ENCODE peak calls at places on chromosome 16, in six cellular contexts. One of them, this sample, is unnamed.

GRCh38 chr16:11328172-11329079 is 16.8 kb upstream of the RMI2 start:
- DNase-seq in IMR-90: peak; percentile 97
- DNase-seq in body of pancreas: peak; percentile 37
- DNase-seq in aorta: no peak
- DNase-seq in spleen: peak; percentile 85
- DNase-seq in esophagus muscularis mucosa: peak; percentile 95
- DNase-seq in this sample: no peak

GRCh38 chr16:81873843-81874752 is 95.0 kb downstream of the PLCG2 start:
- DNase-seq in spleen: peak; percentile 88
- DNase-seq in body of pancreas: peak; percentile 77
- DNase-seq in IMR-90: peak; percentile 24
- DNase-seq in aorta: no peak
- DNase-seq in esophagus muscularis mucosa: no peak
- DNase-seq in this sample: no peak

GRCh38 chr16:3907586-3907985 is 27.1 kb upstream of the CREBBP start:
- DNase-seq in IMR-90: no peak
- DNase-seq in spleen: peak; percentile 20
- DNase-seq in esophagus muscularis mucosa: no peak
- DNase-seq in aorta: peak; percentile 20
- DNase-seq in body of pancreas: no peak
- DNase-seq in this sample: no peak

GRCh38 chr16:65521685-65522338 is 399.9 kb upstream of the CDH11 start:
- DNase-seq in IMR-90: no peak
- DNase-seq in spleen: no peak
- DNase-seq in body of pancreas: no peak
- DNase-seq in esophagus muscularis mucosa: no peak
- DNase-seq in aorta: no peak
- DNase-seq in this sample: no peak

GRCh38 chr16:56603589-56603988 is 4.8 kb upstream of the MT2A start:
- DNase-seq in body of pancreas: peak; percentile 66
- DNase-seq in aorta: no peak
- DNase-seq in esophagus muscularis mucosa: no peak
- DNase-seq in spleen: no peak
- DNase-seq in IMR-90: peak; percentile 53
- DNase-seq in this sample: peak; percentile 67

GRCh38 chr16:66634527-66635196 is 30.2 kb downstream of the CMTM3 start:
- DNase-seq in body of pancreas: no peak
- DNase-seq in spleen: no peak
- DNase-seq in aorta: no peak
- DNase-seq in esophagus muscularis mucosa: no peak
- DNase-seq in IMR-90: no peak
- DNase-seq in this sample: no peak

GRCh38 chr16:74608944-74609343 is 2.0 kb upstream of the GLG1 start:
- DNase-seq in IMR-90: no peak
- DNase-seq in esophagus muscularis mucosa: no peak
- DNase-seq in aorta: no peak
- DNase-seq in spleen: no peak
- DNase-seq in body of pancreas: no peak
- DNase-seq in this sample: no peak

GRCh38 chr16:53041196-53041977 is 11.3 kb downstream of the CHD9NB start:
- DNase-seq in esophagus muscularis mucosa: no peak
- DNase-seq in spleen: no peak
- DNase-seq in aorta: peak; percentile 74
- DNase-seq in IMR-90: peak; percentile 5
- DNase-seq in body of pancreas: peak; percentile 41
- DNase-seq in this sample: no peak

GRCh38 chr16:69273009-69273408 is 38.1 kb upstream of the VPS4A start:
- DNase-seq in spleen: no peak
- DNase-seq in esophagus muscularis mucosa: no peak
- DNase-seq in aorta: no peak
- DNase-seq in body of pancreas: no peak
- DNase-seq in IMR-90: peak; percentile 96
- DNase-seq in this sample: no peak

GRCh38 chr16:11796227-11797165 is 562 bp downstream of the ZC3H7A start:
- DNase-seq in aorta: peak; percentile 90
- DNase-seq in body of pancreas: peak; percentile 70
- DNase-seq in IMR-90: peak; percentile 44
- DNase-seq in esophagus muscularis mucosa: peak; percentile 93
- DNase-seq in spleen: peak; percentile 93
- DNase-seq in this sample: peak; percentile 83

GRCh38 chr16:23301251-23302044 is 654 bp upstream of the SCNN1B start:
- DNase-seq in body of pancreas: no peak
- DNase-seq in aorta: no peak
- DNase-seq in IMR-90: no peak
- DNase-seq in esophagus muscularis mucosa: no peak
- DNase-seq in spleen: no peak
- DNase-seq in this sample: no peak

DNA sequence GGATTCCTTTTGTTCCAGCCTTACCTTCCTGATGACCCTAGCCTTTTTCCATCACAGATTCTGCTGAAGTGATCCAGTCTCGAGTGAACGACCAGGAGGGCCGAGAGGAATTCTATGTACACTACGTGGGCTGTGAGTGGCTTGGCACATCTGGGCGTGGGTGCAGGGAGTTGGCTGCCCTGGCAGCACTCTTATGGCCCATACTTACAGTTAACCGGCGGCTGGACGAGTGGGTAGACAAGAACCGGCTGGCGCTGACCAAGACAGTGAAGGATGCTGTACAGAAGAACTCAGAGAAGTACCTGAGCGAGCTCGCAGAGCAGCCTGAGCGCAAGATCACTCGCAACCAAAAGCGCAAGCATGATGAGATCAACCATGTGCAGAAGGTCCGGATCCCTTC is 2.7 kb downstream of the KAT8 start:
- DNase-seq in aorta: no peak
- DNase-seq in esophagus muscularis mucosa: no peak
- DNase-seq in IMR-90: no peak
- DNase-seq in body of pancreas: no peak
- DNase-seq in spleen: no peak
- DNase-seq in this sample: no peak
- H3K27ac ChIP-seq in aorta: no peak overlapping the region
- H3K27ac ChIP-seq in esophagus muscularis mucosa: peak overlapping the region; percentile 93
- H3K27ac ChIP-seq in IMR-90: no peak overlapping the region
- H3K27ac ChIP-seq in body of pancreas: no peak overlapping the region
- H3K27ac ChIP-seq in spleen: peak overlapping the region; percentile 35
- H3K27ac ChIP-seq in this sample: no peak overlapping the region

GRCh38 chr16:14003119-14003570 is 68.0 kb upstream of the MRTFB start:
- DNase-seq in spleen: peak; percentile 72
- DNase-seq in body of pancreas: peak; percentile 66
- DNase-seq in esophagus muscularis mucosa: no peak
- DNase-seq in IMR-90: peak; percentile 72
- DNase-seq in aorta: peak; percentile 87
- DNase-seq in this sample: no peak
- H3K4me3 ChIP-seq in spleen: peak overlapping the region; percentile 5
- H3K4me3 ChIP-seq in body of pancreas: no peak overlapping the region
- H3K4me3 ChIP-seq in esophagus muscularis mucosa: peak overlapping the region; percentile 46
- H3K4me3 ChIP-seq in IMR-90: peak overlapping the region; percentile 15
- H3K4me3 ChIP-seq in aorta: no peak overlapping the region
- H3K4me3 ChIP-seq in this sample: no peak overlapping the region

DNA sequence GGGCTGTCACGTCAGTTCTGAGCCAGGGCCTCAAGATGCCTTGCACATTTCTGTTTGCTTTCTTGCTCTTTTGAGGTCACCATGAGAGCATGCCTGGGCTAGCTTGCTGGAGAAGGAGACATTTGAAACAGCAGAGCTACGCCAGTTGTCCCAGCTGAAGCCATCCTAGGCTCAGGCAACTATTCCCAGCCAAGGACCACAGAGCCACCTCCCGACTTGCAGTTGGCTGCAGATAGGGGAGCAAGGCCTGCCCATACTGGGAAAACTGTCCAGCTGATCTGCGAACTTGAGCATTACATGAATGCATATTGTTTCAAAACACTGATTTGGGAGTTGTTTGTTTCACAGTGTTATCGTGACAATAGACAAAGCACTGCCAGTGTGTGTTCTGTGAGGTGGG is 340.8 kb downstream of the XYLT1 start:
- DNase-seq in esophagus muscularis mucosa: no peak
- DNase-seq in spleen: no peak
- DNase-seq in aorta: no peak
- DNase-seq in body of pancreas: no peak
- DNase-seq in IMR-90: no peak
- DNase-seq in this sample: no peak
- H3K36me3 ChIP-seq in esophagus muscularis mucosa: peaks cover 92% of the 10 kb centered on the region
- H3K36me3 ChIP-seq in spleen: peaks cover 25% of the 10 kb centered on the region
- H3K36me3 ChIP-seq in aorta: peaks cover 7% of the 10 kb centered on the region
- H3K36me3 ChIP-seq in body of pancreas: no peaks in the 10 kb centered on the region
- H3K36me3 ChIP-seq in IMR-90: peaks cover 4% of the 10 kb centered on the region
- H3K36me3 ChIP-seq in this sample: no peaks in the 10 kb centered on the region

GRCh38 chr16:70679653-70680494 is 6.0 kb downstream of the MTSS2 start:
- DNase-seq in IMR-90: no peak
- DNase-seq in spleen: peak; percentile 74
- DNase-seq in body of pancreas: no peak
- DNase-seq in esophagus muscularis mucosa: no peak
- DNase-seq in aorta: peak; percentile 75
- DNase-seq in this sample: peak; percentile 23
- H3K27ac ChIP-seq in IMR-90: peak overlapping the region; percentile 15
- H3K27ac ChIP-seq in spleen: peak overlapping the region; percentile 17
- H3K27ac ChIP-seq in body of pancreas: no peak overlapping the region
- H3K27ac ChIP-seq in esophagus muscularis mucosa: peak overlapping the region; percentile 86
- H3K27ac ChIP-seq in aorta: no peak overlapping the region
- H3K27ac ChIP-seq in this sample: no peak overlapping the region

DNA sequence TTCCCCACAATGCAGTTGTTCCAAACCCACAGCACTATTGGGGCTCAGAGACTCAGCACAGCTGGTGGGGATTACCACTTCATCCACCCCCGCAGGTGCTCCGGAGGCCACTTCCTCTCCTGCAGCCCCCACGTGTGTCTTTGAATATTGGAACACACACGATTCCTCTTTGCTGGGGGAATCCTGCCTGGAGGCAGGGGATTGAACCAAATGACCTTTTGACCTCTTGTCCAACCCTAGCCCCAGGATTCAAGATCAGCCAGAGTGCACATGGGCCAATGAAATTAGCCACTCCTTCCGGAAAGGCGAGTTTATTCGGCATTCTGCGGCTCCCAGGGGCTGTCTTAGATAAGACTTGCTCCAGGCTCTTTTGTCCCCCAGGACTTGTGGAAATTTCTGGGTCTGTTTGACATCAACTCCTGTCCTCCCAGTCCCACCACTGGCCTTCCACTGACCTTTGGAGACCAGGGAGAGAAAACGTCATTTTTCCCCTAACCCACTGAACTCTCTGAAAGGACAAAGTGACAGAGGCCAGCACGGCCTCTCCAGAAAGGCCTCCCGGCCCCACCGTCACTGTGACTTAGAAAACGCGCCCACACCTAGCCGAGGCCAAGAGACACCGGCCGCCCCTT is 350.3 kb downstream of the FOXL1 start:
- DNase-seq in IMR-90: no peak
- DNase-seq in body of pancreas: no peak
- DNase-seq in spleen: no peak
- DNase-seq in esophagus muscularis mucosa: no peak
- DNase-seq in aorta: no peak
- DNase-seq in this sample: no peak
- H3K4me3 ChIP-seq in IMR-90: no peak overlapping the region
- H3K4me3 ChIP-seq in body of pancreas: no peak overlapping the region
- H3K4me3 ChIP-seq in spleen: no peak overlapping the region
- H3K4me3 ChIP-seq in esophagus muscularis mucosa: no peak overlapping the region
- H3K4me3 ChIP-seq in aorta: no peak overlapping the region
- H3K4me3 ChIP-seq in this sample: no peak overlapping the region

GRCh38 chr16:70511833-70512232 is 11.5 kb downstream of the COG4 start:
- DNase-seq in IMR-90: no peak
- DNase-seq in aorta: no peak
- DNase-seq in body of pancreas: no peak
- DNase-seq in esophagus muscularis mucosa: no peak
- DNase-seq in spleen: no peak
- DNase-seq in this sample: no peak

GRCh38 chr16:70510216-70510615 is 13.1 kb downstream of the COG4 start:
- DNase-seq in IMR-90: no peak
- DNase-seq in spleen: no peak
- DNase-seq in esophagus muscularis mucosa: no peak
- DNase-seq in aorta: no peak
- DNase-seq in body of pancreas: no peak
- DNase-seq in this sample: no peak

GRCh38 chr16:70508752-70509151 is 14.6 kb downstream of the COG4 start:
- DNase-seq in body of pancreas: no peak
- DNase-seq in esophagus muscularis mucosa: no peak
- DNase-seq in spleen: no peak
- DNase-seq in IMR-90: no peak
- DNase-seq in aorta: no peak
- DNase-seq in this sample: no peak

DNA sequence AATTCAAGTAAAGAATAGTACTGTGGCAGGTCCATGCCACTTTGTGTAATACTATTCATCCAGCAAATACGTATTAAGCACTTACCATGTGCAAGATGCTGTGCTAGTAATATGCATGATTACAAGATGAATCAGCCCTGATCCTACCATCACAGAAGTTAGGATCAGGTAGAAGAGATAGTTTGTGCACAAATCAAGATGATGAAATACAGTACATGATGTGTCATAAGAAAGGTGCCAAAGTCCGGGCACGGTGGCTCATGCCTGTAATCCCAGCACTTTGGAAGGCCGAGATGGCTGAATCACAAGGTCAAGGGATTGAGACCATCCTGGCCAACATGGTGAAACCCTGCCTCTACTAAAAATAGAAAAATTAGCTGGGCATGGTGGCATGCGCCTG is 10.9 kb downstream of the COG4 start:
- DNase-seq in spleen: no peak
- DNase-seq in body of pancreas: no peak
- DNase-seq in IMR-90: peak; percentile 59
- DNase-seq in aorta: no peak
- DNase-seq in esophagus muscularis mucosa: no peak
- DNase-seq in this sample: no peak
- H3K36me3 ChIP-seq in spleen: peaks cover 95% of the 10 kb centered on the region
- H3K36me3 ChIP-seq in body of pancreas: no peaks in the 10 kb centered on the region
- H3K36me3 ChIP-seq in IMR-90: peaks cover 48% of the 10 kb centered on the region
- H3K36me3 ChIP-seq in aorta: peaks cover 8% of the 10 kb centered on the region
- H3K36me3 ChIP-seq in esophagus muscularis mucosa: peaks cover 100% of the 10 kb centered on the region
- H3K36me3 ChIP-seq in this sample: peaks cover 16% of the 10 kb centered on the region

This sample was measured in right lobe of liver.